ENCODE peak calls at places on chromosomes 3 and 15, in four cellular contexts. One of them, this sample, is unnamed.

GRCh38 chr3:84555629-84556028 is 403.2 kb upstream of the CADM2 start:
- DNase-seq in HAP-1: no peak
- DNase-seq in hepatocyte: no peak
- DNase-seq in H7: no peak
- DNase-seq in this sample: no peak

GRCh38 chr3:197567900-197568685 is 12.3 kb upstream of the BDH1 start:
- DNase-seq in HAP-1: no peak
- DNase-seq in hepatocyte: no peak
- DNase-seq in H7: no peak
- DNase-seq in this sample: no peak

GRCh38 chr15:83873966-83874365 is 220.0 kb downstream of the ADAMTSL3 start:
- DNase-seq in HAP-1: no peak
- DNase-seq in hepatocyte: no peak
- DNase-seq in H7: no peak
- DNase-seq in this sample: no peak

GRCh38 chr15:67033521-67033920 is 31.9 kb upstream of the SMAD3 start:
- DNase-seq in HAP-1: no peak
- DNase-seq in hepatocyte: no peak
- DNase-seq in H7: peak
- DNase-seq in this sample: peak

GRCh38 chr3:46892285-46893145 is 15.0 kb downstream of the PTH1R start:
- DNase-seq in HAP-1: no peak
- DNase-seq in hepatocyte: peak
- DNase-seq in H7: peak
- DNase-seq in this sample: peak

GRCh38 chr15:60299452-60300047 is 98.2 kb downstream of the ANXA2 start:
- DNase-seq in HAP-1: peak
- DNase-seq in hepatocyte: peak
- DNase-seq in H7: peak
- DNase-seq in this sample: no peak

GRCh38 chr3:48428863-48429415 is 947 bp downstream of the PLXNB1 start:
- DNase-seq in HAP-1: peak
- DNase-seq in hepatocyte: peak
- DNase-seq in H7: peak
- DNase-seq in this sample: peak

GRCh38 chr15:57085267-57085666 is 166.8 kb downstream of the TCF12 start:
- DNase-seq in HAP-1: no peak
- DNase-seq in hepatocyte: no peak
- DNase-seq in H7: no peak
- DNase-seq in this sample: no peak

GRCh38 chr15:31163769-31164572 is 62.4 kb upstream of the TRPM1 start:
- DNase-seq in HAP-1: no peak
- DNase-seq in hepatocyte: peak
- DNase-seq in H7: no peak
- DNase-seq in this sample: no peak

GRCh38 chr3:52512727-52513126 is 17.6 kb downstream of the STAB1 start:
- DNase-seq in HAP-1: no peak
- DNase-seq in hepatocyte: no peak
- DNase-seq in H7: peak
- DNase-seq in this sample: no peak

GRCh38 chr3:18295171-18295920 is 129.8 kb downstream of the SATB1 start:
- DNase-seq in HAP-1: peak
- DNase-seq in hepatocyte: peak
- DNase-seq in H7: peak
- DNase-seq in this sample: peak

GRCh38 chr15:45414215-45414885 is 36.0 kb upstream of the GATM start:
- DNase-seq in HAP-1: no peak
- DNase-seq in hepatocyte: no peak
- DNase-seq in H7: no peak
- DNase-seq in this sample: no peak

GRCh38 chr3:11611271-11611893 is 32.3 kb downstream of the VGLL4 start:
- DNase-seq in HAP-1: no peak
- DNase-seq in hepatocyte: no peak
- DNase-seq in H7: no peak
- DNase-seq in this sample: no peak

GRCh38 chr3:95356764-95357501 is 1294.1 kb downstream of the NSUN3 start:
- DNase-seq in HAP-1: no peak
- DNase-seq in hepatocyte: no peak
- DNase-seq in H7: no peak
- DNase-seq in this sample: no peak

GRCh38 chr3:127694467-127695215 is 21.9 kb downstream of the ABTB1 start:
- DNase-seq in HAP-1: no peak
- DNase-seq in hepatocyte: no peak
- DNase-seq in H7: peak
- DNase-seq in this sample: no peak

GRCh38 chr3:183475019-183475418 is 46.6 kb upstream of the MCF2L2 start:
- DNase-seq in HAP-1: no peak
- DNase-seq in hepatocyte: no peak
- DNase-seq in H7: no peak
- DNase-seq in this sample: no peak

This sample was measured in islet precursor cell.